ENCODE peak calls at places on chromosomes 12 and 14, in six cellular contexts. X is GM12878, T is astrocyte, L is right cardiac atrium, P is mesenchymal stem cell, H is spleen. J is an unnamed sample. For H3K9me3 and H3K27me3, the result is how much of the 10 kb centered on the place peaks cover.

GRCh38 chr14:64702493-64703392 is 1.5 kb upstream of the PLEKHG3 start:
- DNase-seq in X (no peak), T (no peak), L (no peak), P (no peak), H (peak), J (no peak)

GRCh38 chr14:44889600-44890479 is 71.9 kb downstream of the KLHL28 start:
- DNase-seq in X (no peak), T (no peak), L (no peak), P (no peak), H (no peak), J (no peak)

GRCh38 chr12:63164911-63165310 is 13.9 kb upstream of the AVPR1A start:
- DNase-seq in X (no peak), T (no peak), L (no peak), P (no peak), H (no peak), J (no peak)

GRCh38 chr14:100653409-100653808 is 66.2 kb upstream of the BEGAIN start:
- DNase-seq in X (no peak), T (no peak), L (no peak), P (no peak), H (no peak), J (no peak)

GRCh38 chr12:79143803-79144202 is 279.2 kb downstream of the SYT1 start:
- DNase-seq in X (no peak), T (peak), L (no peak), P (no peak), H (no peak), J (no peak)

GRCh38 chr14:25841226-25841625 is 756.6 kb downstream of the NOVA1 start:
- DNase-seq in X (no peak), T (no peak), L (no peak), P (no peak), H (no peak), J (no peak)

GRCh38 chr12:127620956-127621355 is 646.0 kb upstream of the TMEM132C start:
- DNase-seq in X (no peak), T (no peak), L (no peak), P (peak), H (no peak), J (no peak)

GRCh38 chr14:101563654-101564443 is 2.6 kb downstream of the DIO3 start:
- DNase-seq in X (no peak), T (no peak), L (no peak), P (no peak), H (peak), J (no peak)

GRCh38 chr12:104637616-104638015 is 180.9 kb downstream of the CHST11 start:
- DNase-seq in X (no peak), T (no peak), L (no peak), P (no peak), H (no peak), J (no peak)

GRCh38 chr12:123714302-123714627 is 2.1 kb downstream of the ATP6V0A2 start:
- DNase-seq in X (no peak), T (no peak), L (no peak), P (no peak), H (no peak), J (no peak)

GRCh38 chr14:65242732-65243134 is 140.4 kb upstream of the MAX start:
- DNase-seq in X (no peak), T (no peak), L (no peak), P (no peak), H (no peak), J (no peak)

GRCh38 chr12:22856120-22856699 is 231.2 kb downstream of the ETNK1 start:
- DNase-seq in X (no peak), T (peak), L (no peak), P (peak), H (no peak), J (no peak)

GRCh38 chr12:25701290-25701689 is 148.2 kb upstream of the LMNTD1 start:
- DNase-seq in X (no peak), T (peak), L (no peak), P (peak), H (no peak), J (no peak)

GRCh38 chr12:100229036-100229635 is 28.5 kb downstream of the ACTR6 start:
- DNase-seq in X (peak), T (no peak), L (no peak), P (peak), H (no peak), J (no peak)

GRCh38 chr14:32225378-32225920 is 22.4 kb upstream of the RNU6-8 start:
- DNase-seq in X (no peak), T (no peak), L (no peak), P (no peak), H (no peak), J (no peak)

GRCh38 chr12:57632369-57632897 is 568 bp downstream of the B4GALNT1 start:
- DNase-seq in X (no peak), T (no peak), L (no peak), P (peak), H (no peak), J (peak)

GRCh38 chr12:52643233-52644077 is 8.6 kb downstream of the KRT2 start:
- DNase-seq in X (no peak), T (no peak), L (no peak), P (no peak), H (no peak), J (no peak)

GRCh38 chr12:132945806-132946506 is 10.2 kb downstream of the ZNF605 start:
- DNase-seq in X (no peak), T (no peak), L (no peak), P (no peak), H (peak), J (no peak)

GRCh38 chr12:132950844-132951535 is 5.1 kb downstream of the ZNF605 start:
- DNase-seq in X (no peak), T (no peak), L (no peak), P (no peak), H (no peak), J (no peak)

GRCh38 chr12:132946507-132946820 is 9.6 kb downstream of the ZNF605 start:
- DNase-seq in X (no peak), T (no peak), L (no peak), P (no peak), H (no peak), J (no peak)

GRCh38 chr12:132949936-132950837 is 5.9 kb downstream of the ZNF605 start:
- DNase-seq in X (no peak), T (no peak), L (no peak), P (no peak), H (peak), J (no peak)

GRCh38 chr12:132948146-132949066 is 7.7 kb downstream of the ZNF605 start:
- DNase-seq in X (no peak), T (no peak), L (no peak), P (no peak), H (peak), J (no peak)
- H3K9me3 ChIP-seq in X (half or more), T (half or more), L (under half), P (half or more), H (under half), J (under half)

DNA sequence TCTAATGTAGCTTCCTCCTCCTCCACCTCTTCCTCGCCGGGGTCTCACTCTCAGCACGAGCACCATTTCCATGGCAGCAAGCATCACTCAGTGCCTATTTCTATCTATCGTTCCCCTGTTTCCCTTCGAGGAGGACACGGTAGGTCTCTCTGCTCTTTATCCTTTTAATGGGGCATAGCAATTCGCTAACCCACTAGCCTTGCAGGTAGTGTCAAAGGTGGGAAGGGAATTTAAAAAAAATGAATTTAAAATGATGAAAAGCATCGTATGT is 931.0 kb downstream of the DIO2 start:
- DNase-seq in X (no peak), T (no peak), L (no peak), P (no peak), H (no peak), J (no peak)
- H3K27me3 ChIP-seq in X (under half), T (under half), L (under half), P (half or more), H (under half), J (under half)

GRCh38 chr14:28381656-28382055 is 384.9 kb upstream of the FOXG1 start:
- DNase-seq in X (no peak), T (peak), L (no peak), P (no peak), H (no peak), J (no peak)
- H3K9me3 ChIP-seq in X (under half), T (under half), L (under half), P (under half), H (under half), J (under half)

GRCh38 chr12:34398706-34399630 is 376.7 kb downstream of the ALG10 start:
- DNase-seq in X (no peak), T (no peak), L (peak), P (no peak), H (peak), J (no peak)

GRCh38 chr12:34400423-34400881 is 378.2 kb downstream of the ALG10 start:
- DNase-seq in X (no peak), T (no peak), L (peak), P (no peak), H (peak), J (no peak)

GRCh38 chr12:34400986-34401658 is 378.8 kb downstream of the ALG10 start:
- DNase-seq in X (no peak), T (no peak), L (no peak), P (no peak), H (peak), J (no peak)

GRCh38 chr12:34398366-34398705 is 376.0 kb downstream of the ALG10 start:
- DNase-seq in X (no peak), T (no peak), L (no peak), P (no peak), H (peak), J (no peak)

GRCh38 chr12:34399631-34400422 is 377.5 kb downstream of the ALG10 start:
- DNase-seq in X (no peak), T (no peak), L (peak), P (no peak), H (peak), J (no peak)
- H3K27me3 ChIP-seq in X (under half), T (under half), L (under half), P (under half), H (under half), J (under half)

GRCh38 chr12:34349673-34349961 is 327.3 kb downstream of the ALG10 start:
- DNase-seq in X (no peak), T (no peak), L (no peak), P (no peak), H (no peak), J (no peak)

GRCh38 chr12:34354239-34355200 is 332.2 kb downstream of the ALG10 start:
- DNase-seq in X (no peak), T (no peak), L (no peak), P (no peak), H (no peak), J (no peak)

GRCh38 chr12:34348836-34349672 is 326.8 kb downstream of the ALG10 start:
- DNase-seq in X (no peak), T (no peak), L (no peak), P (no peak), H (no peak), J (no peak)

GRCh38 chr12:34350092-34351041 is 328.1 kb downstream of the ALG10 start:
- DNase-seq in X (no peak), T (no peak), L (no peak), P (no peak), H (no peak), J (no peak)

GRCh38 chr12:34352098-34352497 is 329.8 kb downstream of the ALG10 start:
- DNase-seq in X (no peak), T (no peak), L (no peak), P (no peak), H (no peak), J (no peak)
- H3K9me3 ChIP-seq in X (under half), T (under half), L (under half), P (under half), H (under half), J (under half)

GRCh38 chr12:4797096-4797495 is 76.9 kb downstream of the GALNT8 start:
- DNase-seq in X (no peak), T (no peak), L (no peak), P (no peak), H (no peak), J (no peak)

GRCh38 chr12:4796218-4796617 is 76.0 kb downstream of the GALNT8 start:
- DNase-seq in X (no peak), T (no peak), L (no peak), P (no peak), H (no peak), J (no peak)

GRCh38 chr12:4789776-4790175 is 69.6 kb downstream of the GALNT8 start:
- DNase-seq in X (no peak), T (no peak), L (no peak), P (no peak), H (no peak), J (no peak)

GRCh38 chr12:4791497-4791896 is 71.3 kb downstream of the GALNT8 start:
- DNase-seq in X (no peak), T (no peak), L (no peak), P (no peak), H (no peak), J (no peak)

GRCh38 chr12:4794503-4794902 is 74.3 kb downstream of the GALNT8 start:
- DNase-seq in X (no peak), T (no peak), L (no peak), P (no peak), H (no peak), J (no peak)
- H3K27me3 ChIP-seq in X (under half), T (under half), L (under half), P (under half), H (under half), J (under half)